ENCODE peak calls at places on chromosomes 13 and 19, in ten cellular contexts. S, J, B, Y, K, E, U, I, G and O are unnamed samples.

GRCh38 chr19:41714598-41714997 is 6.2 kb downstream of the CEACAM5 start:
- DNase-seq in S (no peak), B (no peak), G (no peak), K (no peak), I (no peak), Y (peak), E (no peak), J (no peak), U (no peak), O (no peak)

GRCh38 chr13:51380269-51380668 is 40.8 kb downstream of the SERPINE3 start:
- DNase-seq in B (no peak), S (peak), U (no peak), I (peak), G (peak), K (no peak), E (no peak), J (no peak), Y (no peak), O (no peak)

GRCh38 chr19:41427647-41428480 is 690 bp upstream of the B3GNT8 start:
- DNase-seq in E (no peak), Y (no peak), S (no peak), J (no peak), G (no peak), U (no peak), B (no peak), K (no peak), I (peak), O (peak)

GRCh38 chr19:35509861-35510625 is 3.4 kb downstream of the DMKN start:
- DNase-seq in K (peak), I (peak), G (no peak), J (peak), B (peak), Y (peak), E (peak), U (peak), S (peak), O (peak)

GRCh38 chr19:58003153-58003828 is 671 bp upstream of the ZNF606 start:
- DNase-seq in G (no peak), S (peak), I (peak), E (no peak), Y (no peak), B (no peak), K (no peak), J (no peak), U (no peak), O (no peak)

GRCh38 chr19:51375504-51376221 is 3.2 kb upstream of the NKG7 start:
- DNase-seq in E (no peak), I (no peak), Y (no peak), J (no peak), G (no peak), B (no peak), S (no peak), K (no peak), U (no peak), O (no peak)

GRCh38 chr19:41811981-41812380 is 15.6 kb downstream of the CEACAM3 start:
- DNase-seq in E (no peak), K (no peak), I (no peak), Y (no peak), G (no peak), U (no peak), B (no peak), J (no peak), S (no peak), O (no peak)

GRCh38 chr19:40908981-40909380 is 26.9 kb upstream of the CYP2A7 start:
- DNase-seq in J (no peak), I (no peak), B (no peak), U (no peak), E (no peak), G (no peak), Y (no peak), K (no peak), S (no peak), O (no peak)

GRCh38 chr13:27194895-27195764 is 23.5 kb upstream of the USP12 start:
- DNase-seq in Y (no peak), B (peak), I (peak), U (no peak), J (peak), K (peak), E (no peak), S (no peak), G (peak), O (no peak)

GRCh38 chr19:13864513-13865242 is 12.3 kb upstream of the NANOS3 start:
- DNase-seq in U (no peak), S (no peak), J (no peak), K (no peak), G (no peak), E (no peak), B (no peak), Y (no peak), I (no peak), O (no peak)

GRCh38 chr13:43061496-43062280 is 38.3 kb downstream of the DNAJC15 start:
- DNase-seq in S (no peak), Y (no peak), I (peak), E (no peak), J (no peak), B (no peak), K (no peak), G (no peak), U (no peak), O (no peak)

GRCh38 chr13:99164226-99164625 is 36.4 kb upstream of the UBAC2 start:
- DNase-seq in G (no peak), J (no peak), Y (no peak), S (no peak), K (no peak), U (no peak), E (no peak), B (no peak), I (no peak), O (no peak)

GRCh38 chr13:30313307-30313706 is 6.0 kb upstream of the KATNAL1 start:
- DNase-seq in I (no peak), K (no peak), Y (no peak), E (no peak), G (no peak), S (no peak), U (no peak), J (no peak), B (no peak), O (no peak)

GRCh38 chr13:76331948-76332712 is 554.1 kb downstream of the KCTD12 start:
- DNase-seq in B (no peak), Y (no peak), I (peak), G (peak), E (no peak), U (no peak), S (no peak), J (no peak), K (no peak), O (no peak)

GRCh38 chr19:10416380-10417257 is 3.7 kb upstream of the PDE4A start:
- DNase-seq in Y (peak), J (peak), G (no peak), E (peak), I (peak), S (peak), K (peak), U (no peak), B (peak), O (peak)

GRCh38 chr19:38464421-38465082 is 31.1 kb downstream of the RYR1 start:
- DNase-seq in K (no peak), E (no peak), I (no peak), S (no peak), U (no peak), J (no peak), Y (no peak), B (no peak), G (no peak), O (no peak)

GRCh38 chr13:111198979-111199378 is 83.9 kb downstream of the ARHGEF7 start:
- DNase-seq in Y (no peak), U (no peak), J (no peak), I (no peak), G (no peak), K (no peak), S (no peak), E (no peak), B (no peak), O (no peak)

GRCh38 chr19:13094771-13095392 is 7.8 kb downstream of the LYL1 start:
- DNase-seq in S (no peak), J (no peak), G (no peak), U (no peak), K (no peak), I (no peak), E (no peak), Y (no peak), B (no peak), O (no peak)

GRCh38 chr19:3604987-3605343 is 1.7 kb downstream of the TBXA2R start:
- DNase-seq in J (no peak), Y (no peak), B (no peak), S (no peak), K (no peak), E (no peak), U (no peak), I (no peak), G (no peak), O (no peak)

GRCh38 chr13:54636231-54636630 is 1607.6 kb downstream of the OLFM4 start:
- DNase-seq in B (no peak), J (no peak), I (no peak), U (no peak), S (no peak), E (no peak), K (no peak), Y (no peak), G (no peak), O (no peak)

GRCh38 chr13:76991796-76992547 is at the start of gene CLN5:
- DNase-seq in Y (peak), B (peak), J (peak), K (peak), S (peak), I (peak), E (peak), G (peak), U (peak), O (peak)

GRCh38 chr13:77544365-77544764 is 8.9 kb downstream of the SCEL start:
- DNase-seq in U (no peak), G (no peak), Y (no peak), B (no peak), I (peak), K (no peak), J (peak), S (no peak), E (peak), O (no peak)

GRCh38 chr13:33224686-33225085 is 60.9 kb downstream of the STARD13 start:
- DNase-seq in S (no peak), G (no peak), Y (no peak), K (no peak), B (no peak), U (no peak), I (peak), E (no peak), J (no peak), O (no peak)

GRCh38 chr19:8324186-8325050 is 3.1 kb downstream of the RPS28 start:
- DNase-seq in B (no peak), S (no peak), Y (no peak), I (no peak), U (no peak), K (no peak), G (no peak), E (no peak), J (no peak), O (no peak)

GRCh38 chr13:57409656-57410055 is 221.9 kb upstream of the PCDH17 start:
- DNase-seq in E (no peak), I (no peak), G (no peak), B (no peak), J (no peak), Y (no peak), S (no peak), U (no peak), K (no peak), O (peak)

GRCh38 chr19:4791183-4792018 is at the start of gene FEM1A:
- DNase-seq in K (peak), G (peak), S (peak), B (peak), U (peak), J (peak), I (peak), E (peak), Y (peak), O (peak)

GRCh38 chr13:113785051-113786010 is 26.3 kb downstream of the TMEM255B start:
- DNase-seq in J (peak), S (no peak), B (no peak), I (peak), E (no peak), U (no peak), Y (no peak), G (peak), K (peak), O (no peak)

GRCh38 chr13:91349992-91350911 is 2.8 kb downstream of the MIR17HG start:
- DNase-seq in S (no peak), B (no peak), G (no peak), I (no peak), U (no peak), J (no peak), E (no peak), Y (no peak), K (no peak), O (no peak)